ENCODE peak calls at places on chromosome 18, in six cellular contexts. H, T, S, G, F and W are unnamed samples.

GRCh38 chr18:37481058-37481457 is 84.5 kb downstream of the CELF4 start:
- DNase-seq in H (no peak), S (no peak), T (no peak), F (no peak), G (no peak), W (no peak)

GRCh38 chr18:35182151-35182550 is 58.7 kb upstream of the ZNF397 start:
- DNase-seq in F (no peak), S (no peak), H (no peak), T (no peak), G (no peak), W (no peak)

GRCh38 chr18:31197676-31198075 is 35.0 kb upstream of the DSC1 start:
- DNase-seq in G (no peak), T (no peak), F (no peak), S (no peak), H (no peak), W (no peak)

GRCh38 chr18:40672590-40672989 is 1282.4 kb upstream of the PIK3C3 start:
- DNase-seq in G (no peak), S (no peak), T (no peak), F (no peak), H (no peak), W (no peak)

GRCh38 chr18:56651771-56652092 is 573 bp downstream of the WDR7 start:
- DNase-seq in G (no peak), S (no peak), T (no peak), F (no peak), H (no peak), W (no peak)

GRCh38 chr18:54775686-54776085 is 52.6 kb upstream of the RAB27B start:
- DNase-seq in T (no peak), F (no peak), H (no peak), S (no peak), G (no peak), W (no peak)

GRCh38 chr18:27860011-27860410 is 316.9 kb downstream of the CDH2 start:
- DNase-seq in G (no peak), F (no peak), S (no peak), H (no peak), T (no peak), W (no peak)

GRCh38 chr18:72942766-72943165 is 75.0 kb upstream of the NETO1 start:
- DNase-seq in H (no peak), T (no peak), S (no peak), F (no peak), G (no peak), W (no peak)

GRCh38 chr18:21820035-21820810 is 79.6 kb downstream of the MIB1 start:
- DNase-seq in S (no peak), H (no peak), T (no peak), F (no peak), G (no peak), W (no peak)

GRCh38 chr18:27750014-27750413 is 426.9 kb downstream of the CDH2 start:
- DNase-seq in G (no peak), T (peak; percentile 69), S (no peak), H (no peak), F (no peak), W (no peak)

GRCh38 chr18:77105680-77106079 is 26.9 kb downstream of the MBP start:
- DNase-seq in H (no peak), S (no peak), F (no peak), T (no peak), G (no peak), W (no peak)

GRCh38 chr18:71036783-71037182 is 747.9 kb downstream of the SOCS6 start:
- DNase-seq in S (no peak), F (no peak), G (no peak), H (peak; percentile 7), T (no peak), W (no peak)

DNA sequence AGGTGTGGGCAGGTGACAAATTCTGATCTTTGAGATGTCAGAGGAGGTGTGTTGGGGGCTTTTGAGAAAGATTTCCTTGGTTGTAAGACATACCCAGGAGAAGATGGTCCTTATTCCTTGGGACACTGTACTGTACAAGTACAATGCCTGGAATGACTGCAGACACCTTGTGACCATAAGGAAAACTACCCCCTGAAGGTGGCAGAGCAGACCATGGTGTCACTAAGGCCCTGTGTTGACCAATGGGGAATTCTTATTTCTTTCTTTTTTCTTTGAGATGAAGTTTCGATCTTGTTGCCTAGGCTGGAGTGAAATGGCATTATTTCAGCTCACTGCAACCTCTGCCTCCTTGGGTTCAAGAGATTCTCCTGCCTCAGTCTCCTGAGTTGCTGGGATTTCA is 4.4 kb upstream of the ANKRD29 start:
- DNase-seq in H (no peak), T (no peak), F (no peak), S (no peak), G (no peak), W (no peak)
- TF ChIP-seq CTCF in H (no peak), T (no peak), F (no peak), S (no peak), G (no peak), W (no peak)

GRCh38 chr18:49168970-49169619 is 218.3 kb upstream of the SMAD7 start:
- DNase-seq in H (no peak), F (no peak), G (peak; percentile 31), T (no peak), S (no peak), W (peak; percentile 50)
- TF ChIP-seq CTCF in H (no peak), F (no peak), G (peak; percentile 49), T (no peak), S (no peak), W (peak; percentile 34)

GRCh38 chr18:51028201-51028805 is 1.7 kb upstream of the SMAD4 start:
- DNase-seq in F (no peak), T (no peak), H (no peak), G (peak; percentile 13), S (no peak), W (peak; percentile 19)
- TF ChIP-seq CTCF in F (no peak), T (no peak), H (no peak), G (peak; percentile 28), S (no peak), W (no peak)

DNA sequence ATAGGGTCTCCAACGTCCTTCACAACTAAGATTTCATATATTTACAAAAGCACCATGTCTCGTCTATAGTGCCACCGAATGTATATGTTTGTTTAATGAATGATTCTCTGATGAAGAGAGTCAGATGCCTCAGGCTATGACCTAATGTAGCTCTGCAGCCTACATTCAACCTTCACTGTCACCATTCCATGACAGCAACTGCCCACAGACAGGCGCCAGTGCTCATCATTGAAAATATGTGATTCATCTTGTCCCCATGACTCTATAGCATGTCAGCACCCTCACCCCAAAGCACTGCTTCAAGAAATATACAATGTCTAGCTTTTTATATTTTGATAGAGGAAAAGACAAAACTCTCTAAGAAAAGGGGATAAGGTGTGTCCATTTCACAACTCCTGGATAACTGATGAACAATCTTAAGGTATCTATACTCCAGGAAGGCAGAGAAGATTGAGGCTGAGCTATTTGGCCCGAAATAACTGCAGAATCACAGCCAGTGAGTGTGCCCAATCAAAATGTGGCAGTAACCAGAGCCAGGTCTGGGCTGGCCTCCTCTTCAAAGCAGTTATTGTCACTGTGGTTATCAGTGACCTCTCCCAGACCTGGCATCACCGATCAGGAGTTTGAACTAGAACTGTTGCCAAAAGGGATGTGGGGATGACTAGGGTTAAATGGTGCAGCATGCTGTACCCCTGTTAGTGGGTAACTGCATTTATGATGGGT is 246.6 kb downstream of the SETBP1 start:
- DNase-seq in T (no peak), H (no peak), S (no peak), G (no peak), F (no peak), W (no peak)
- TF ChIP-seq CTCF in T (no peak), H (no peak), S (no peak), G (no peak), F (no peak), W (no peak)

GRCh38 chr18:12394428-12394827 is 13.3 kb upstream of the PRELID3A start:
- DNase-seq in H (no peak), F (no peak), G (no peak), S (no peak), T (peak; percentile 22), W (no peak)

GRCh38 chr18:12393510-12393909 is 14.2 kb upstream of the PRELID3A start:
- DNase-seq in G (no peak), H (no peak), S (no peak), F (no peak), T (no peak), W (no peak)

GRCh38 chr18:12388440-12388839 is 11.4 kb upstream of the AFG3L2 start:
- DNase-seq in G (no peak), H (no peak), F (no peak), T (no peak), S (no peak), W (no peak)

GRCh38 chr18:12393998-12394397 is 13.7 kb upstream of the PRELID3A start:
- DNase-seq in F (no peak), G (no peak), S (no peak), H (no peak), T (no peak), W (no peak)

GRCh38 chr18:12391487-12392136 is 14.6 kb upstream of the AFG3L2 start:
- DNase-seq in G (no peak), S (peak; percentile 74), T (peak; percentile 55), H (peak; percentile 42), F (peak; percentile 35), W (no peak)
- TF ChIP-seq CTCF in G (peak; percentile 96), S (peak; percentile 92), T (peak; percentile 51), H (peak; percentile 100), F (peak; percentile 82), W (peak; percentile 95)

GRCh38 chr18:11392974-11393373 is 216.4 kb upstream of the SLC35G4 start:
- DNase-seq in T (no peak), G (no peak), F (no peak), S (no peak), H (no peak), W (no peak)

GRCh38 chr18:11389281-11389680 is 220.1 kb upstream of the SLC35G4 start:
- DNase-seq in G (no peak), F (no peak), S (no peak), T (no peak), H (no peak), W (no peak)

GRCh38 chr18:11392292-11392691 is 217.1 kb upstream of the SLC35G4 start:
- DNase-seq in S (no peak), H (no peak), G (no peak), F (no peak), T (no peak), W (no peak)

GRCh38 chr18:11391636-11392035 is 217.8 kb upstream of the SLC35G4 start:
- DNase-seq in H (no peak), G (no peak), T (no peak), F (no peak), S (no peak), W (no peak)

GRCh38 chr18:11387880-11388279 is 221.5 kb upstream of the SLC35G4 start:
- DNase-seq in H (no peak), T (no peak), G (no peak), F (no peak), S (peak; percentile 76), W (peak; percentile 8)
- TF ChIP-seq CTCF in H (peak; percentile 22), T (no peak), G (peak; percentile 49), F (no peak), S (peak; percentile 54), W (peak; percentile 70)

GRCh38 chr18:45571714-45572113 is 43.6 kb upstream of the SLC14A2 start:
- DNase-seq in T (no peak), F (no peak), S (no peak), G (no peak), H (no peak), W (no peak)
- TF ChIP-seq CTCF in T (peak; percentile 38), F (no peak), S (no peak), G (peak; percentile 40), H (peak; percentile 27), W (peak; percentile 48)